ENCODE peak calls at places on chromosomes 7 and 10, in nine cellular contexts. One of them, this sample, is unnamed.

GRCh38 chr10:71635867-71636266 is 83.7 kb downstream of the C10orf105 start:
- DNase-seq in hepatocyte: no peak
- DNase-seq in body of pancreas: no peak
- DNase-seq in heart left ventricle: no peak
- DNase-seq in fibroblast of the aortic adventitia: no peak
- DNase-seq in gastrocnemius medialis: no peak
- DNase-seq in prostate gland: no peak
- DNase-seq in cardiac fibroblast: no peak
- DNase-seq in neural progenitor cell: no peak
- DNase-seq in this sample: no peak

GRCh38 chr7:51256244-51256781 is 60.3 kb downstream of the COBL start:
- DNase-seq in heart left ventricle: no peak
- DNase-seq in body of pancreas: no peak
- DNase-seq in cardiac fibroblast: no peak
- DNase-seq in gastrocnemius medialis: no peak
- DNase-seq in hepatocyte: no peak
- DNase-seq in prostate gland: no peak
- DNase-seq in fibroblast of the aortic adventitia: no peak
- DNase-seq in neural progenitor cell: peak; percentile 54
- DNase-seq in this sample: no peak

GRCh38 chr10:44372181-44372580 is 12.7 kb downstream of the CXCL12 start:
- DNase-seq in heart left ventricle: no peak
- DNase-seq in prostate gland: no peak
- DNase-seq in neural progenitor cell: no peak
- DNase-seq in gastrocnemius medialis: no peak
- DNase-seq in cardiac fibroblast: no peak
- DNase-seq in hepatocyte: no peak
- DNase-seq in fibroblast of the aortic adventitia: no peak
- DNase-seq in body of pancreas: no peak
- DNase-seq in this sample: no peak

GRCh38 chr7:33692956-33693355 is 212.4 kb upstream of the BMPER start:
- DNase-seq in hepatocyte: no peak
- DNase-seq in neural progenitor cell: no peak
- DNase-seq in prostate gland: no peak
- DNase-seq in heart left ventricle: no peak
- DNase-seq in fibroblast of the aortic adventitia: peak; percentile 75
- DNase-seq in cardiac fibroblast: peak; percentile 75
- DNase-seq in body of pancreas: no peak
- DNase-seq in gastrocnemius medialis: no peak
- DNase-seq in this sample: no peak

GRCh38 chr7:142833174-142834027 is 21.5 kb upstream of the EPHB6 start:
- DNase-seq in fibroblast of the aortic adventitia: no peak
- DNase-seq in cardiac fibroblast: no peak
- DNase-seq in prostate gland: no peak
- DNase-seq in hepatocyte: peak; percentile 30
- DNase-seq in body of pancreas: no peak
- DNase-seq in neural progenitor cell: no peak
- DNase-seq in heart left ventricle: no peak
- DNase-seq in gastrocnemius medialis: no peak
- DNase-seq in this sample: no peak

GRCh38 chr10:101467286-101467770 is 113.4 kb downstream of the BTRC start:
- DNase-seq in body of pancreas: peak; percentile 68
- DNase-seq in fibroblast of the aortic adventitia: peak; percentile 80
- DNase-seq in heart left ventricle: peak; percentile 27
- DNase-seq in gastrocnemius medialis: peak; percentile 18
- DNase-seq in prostate gland: peak; percentile 46
- DNase-seq in cardiac fibroblast: peak; percentile 84
- DNase-seq in hepatocyte: peak; percentile 79
- DNase-seq in neural progenitor cell: peak; percentile 89
- DNase-seq in this sample: no peak

GRCh38 chr10:73576178-73576889 is 14.8 kb downstream of the USP54 start:
- DNase-seq in heart left ventricle: peak; percentile 36
- DNase-seq in gastrocnemius medialis: peak; percentile 59
- DNase-seq in fibroblast of the aortic adventitia: peak; percentile 96
- DNase-seq in neural progenitor cell: no peak
- DNase-seq in prostate gland: peak; percentile 76
- DNase-seq in hepatocyte: peak; percentile 43
- DNase-seq in cardiac fibroblast: peak; percentile 91
- DNase-seq in body of pancreas: peak; percentile 88
- DNase-seq in this sample: no peak

GRCh38 chr10:78985973-78986372 is 82.8 kb upstream of the ZMIZ1 start:
- DNase-seq in hepatocyte: no peak
- DNase-seq in body of pancreas: no peak
- DNase-seq in fibroblast of the aortic adventitia: no peak
- DNase-seq in neural progenitor cell: no peak
- DNase-seq in gastrocnemius medialis: no peak
- DNase-seq in prostate gland: no peak
- DNase-seq in heart left ventricle: no peak
- DNase-seq in cardiac fibroblast: no peak
- DNase-seq in this sample: no peak

GRCh38 chr10:58322835-58323209 is 12.0 kb upstream of the UBE2D1 start:
- DNase-seq in gastrocnemius medialis: no peak
- DNase-seq in neural progenitor cell: no peak
- DNase-seq in heart left ventricle: no peak
- DNase-seq in hepatocyte: no peak
- DNase-seq in fibroblast of the aortic adventitia: no peak
- DNase-seq in cardiac fibroblast: no peak
- DNase-seq in prostate gland: no peak
- DNase-seq in body of pancreas: no peak
- DNase-seq in this sample: no peak

GRCh38 chr10:43239756-43240155 is 27.1 kb downstream of the RASGEF1A start:
- DNase-seq in body of pancreas: no peak
- DNase-seq in heart left ventricle: no peak
- DNase-seq in cardiac fibroblast: no peak
- DNase-seq in gastrocnemius medialis: no peak
- DNase-seq in neural progenitor cell: no peak
- DNase-seq in prostate gland: no peak
- DNase-seq in hepatocyte: no peak
- DNase-seq in fibroblast of the aortic adventitia: no peak
- DNase-seq in this sample: no peak

GRCh38 chr10:22712959-22713852 is 1.2 kb downstream of the PIP4K2A start:
- DNase-seq in heart left ventricle: peak; percentile 32
- DNase-seq in neural progenitor cell: peak; percentile 56
- DNase-seq in fibroblast of the aortic adventitia: no peak
- DNase-seq in prostate gland: no peak
- DNase-seq in gastrocnemius medialis: no peak
- DNase-seq in hepatocyte: peak; percentile 22
- DNase-seq in body of pancreas: peak; percentile 16
- DNase-seq in cardiac fibroblast: peak; percentile 41
- DNase-seq in this sample: no peak

GRCh38 chr10:63627881-63628296 is 106.7 kb downstream of the REEP3 start:
- DNase-seq in fibroblast of the aortic adventitia: no peak
- DNase-seq in body of pancreas: no peak
- DNase-seq in heart left ventricle: no peak
- DNase-seq in prostate gland: no peak
- DNase-seq in gastrocnemius medialis: no peak
- DNase-seq in cardiac fibroblast: no peak
- DNase-seq in neural progenitor cell: no peak
- DNase-seq in hepatocyte: no peak
- DNase-seq in this sample: no peak

GRCh38 chr10:62238880-62239279 is 29.8 kb downstream of the RTKN2 start:
- DNase-seq in heart left ventricle: no peak
- DNase-seq in prostate gland: no peak
- DNase-seq in gastrocnemius medialis: no peak
- DNase-seq in cardiac fibroblast: no peak
- DNase-seq in body of pancreas: no peak
- DNase-seq in fibroblast of the aortic adventitia: no peak
- DNase-seq in hepatocyte: no peak
- DNase-seq in neural progenitor cell: no peak
- DNase-seq in this sample: no peak

GRCh38 chr7:69608878-69609277 is 10.6 kb downstream of the AUTS2 start:
- DNase-seq in cardiac fibroblast: no peak
- DNase-seq in gastrocnemius medialis: no peak
- DNase-seq in neural progenitor cell: peak; percentile 48
- DNase-seq in fibroblast of the aortic adventitia: no peak
- DNase-seq in hepatocyte: no peak
- DNase-seq in body of pancreas: no peak
- DNase-seq in heart left ventricle: no peak
- DNase-seq in prostate gland: no peak
- DNase-seq in this sample: no peak

GRCh38 chr10:127153166-127153565 is 43.2 kb downstream of the INSYN2A start:
- DNase-seq in fibroblast of the aortic adventitia: no peak
- DNase-seq in body of pancreas: no peak
- DNase-seq in heart left ventricle: no peak
- DNase-seq in cardiac fibroblast: no peak
- DNase-seq in gastrocnemius medialis: no peak
- DNase-seq in hepatocyte: no peak
- DNase-seq in neural progenitor cell: no peak
- DNase-seq in prostate gland: no peak
- DNase-seq in this sample: no peak

GRCh38 chr7:97580205-97580604 is 151.7 kb upstream of the TAC1 start:
- DNase-seq in gastrocnemius medialis: no peak
- DNase-seq in hepatocyte: no peak
- DNase-seq in prostate gland: no peak
- DNase-seq in cardiac fibroblast: no peak
- DNase-seq in body of pancreas: no peak
- DNase-seq in neural progenitor cell: peak; percentile 37
- DNase-seq in fibroblast of the aortic adventitia: no peak
- DNase-seq in heart left ventricle: no peak
- DNase-seq in this sample: no peak

DNA sequence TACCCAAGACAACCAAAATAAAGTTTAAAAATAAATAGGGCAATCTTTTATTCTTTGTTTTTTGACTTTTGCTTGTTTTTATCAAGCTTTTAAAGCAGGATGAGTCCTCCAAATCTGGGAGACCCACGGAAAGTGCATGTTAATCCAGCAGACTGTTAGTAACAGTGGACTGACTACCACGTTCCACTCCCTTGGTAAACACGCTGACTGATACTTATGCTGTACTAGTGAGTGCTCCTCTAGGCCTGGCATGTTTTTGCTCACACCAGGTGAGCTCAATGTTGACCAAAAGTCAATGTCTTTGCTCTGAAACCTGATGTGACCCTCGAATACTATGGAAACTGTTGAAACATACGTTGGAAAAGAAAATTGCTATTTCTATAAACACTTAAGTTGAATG is 88.4 kb downstream of the KIAA1549 start:
- DNase-seq in heart left ventricle: no peak
- DNase-seq in fibroblast of the aortic adventitia: no peak
- DNase-seq in body of pancreas: no peak
- DNase-seq in gastrocnemius medialis: no peak
- DNase-seq in hepatocyte: no peak
- DNase-seq in prostate gland: no peak
- DNase-seq in cardiac fibroblast: no peak
- DNase-seq in neural progenitor cell: no peak
- DNase-seq in this sample: no peak
- TF ChIP-seq CTCF in heart left ventricle: no peak
- TF ChIP-seq CTCF in fibroblast of the aortic adventitia: no peak
- TF ChIP-seq CTCF in body of pancreas: no peak
- TF ChIP-seq CTCF in gastrocnemius medialis: no peak
- TF ChIP-seq CTCF in hepatocyte: no peak
- TF ChIP-seq CTCF in prostate gland: no peak
- TF ChIP-seq CTCF in cardiac fibroblast: no peak
- TF ChIP-seq CTCF in neural progenitor cell: no peak
- TF ChIP-seq CTCF in this sample: no peak

GRCh38 chr7:130733866-130734524 is at the start of gene KLF14:
- DNase-seq in prostate gland: no peak
- DNase-seq in hepatocyte: peak; percentile 35
- DNase-seq in fibroblast of the aortic adventitia: no peak
- DNase-seq in cardiac fibroblast: no peak
- DNase-seq in neural progenitor cell: peak; percentile 75
- DNase-seq in gastrocnemius medialis: peak; percentile 29
- DNase-seq in heart left ventricle: no peak
- DNase-seq in body of pancreas: peak; percentile 60
- DNase-seq in this sample: no peak

GRCh38 chr7:130734525-130735272 is 692 bp upstream of the KLF14 start:
- DNase-seq in body of pancreas: no peak
- DNase-seq in heart left ventricle: no peak
- DNase-seq in gastrocnemius medialis: no peak
- DNase-seq in cardiac fibroblast: no peak
- DNase-seq in hepatocyte: no peak
- DNase-seq in fibroblast of the aortic adventitia: peak; percentile 16
- DNase-seq in neural progenitor cell: no peak
- DNase-seq in prostate gland: no peak
- DNase-seq in this sample: no peak

GRCh38 chr7:130732980-130733865 is 784 bp downstream of the KLF14 start:
- DNase-seq in neural progenitor cell: peak; percentile 70
- DNase-seq in hepatocyte: peak; percentile 68
- DNase-seq in fibroblast of the aortic adventitia: no peak
- DNase-seq in prostate gland: peak; percentile 15
- DNase-seq in gastrocnemius medialis: peak; percentile 17
- DNase-seq in heart left ventricle: no peak
- DNase-seq in body of pancreas: peak; percentile 46
- DNase-seq in cardiac fibroblast: no peak
- DNase-seq in this sample: no peak

GRCh38 chr7:130736298-130736900 is 2.4 kb upstream of the KLF14 start:
- DNase-seq in body of pancreas: no peak
- DNase-seq in fibroblast of the aortic adventitia: no peak
- DNase-seq in neural progenitor cell: no peak
- DNase-seq in heart left ventricle: no peak
- DNase-seq in gastrocnemius medialis: no peak
- DNase-seq in prostate gland: no peak
- DNase-seq in cardiac fibroblast: no peak
- DNase-seq in hepatocyte: no peak
- DNase-seq in this sample: no peak

DNA sequence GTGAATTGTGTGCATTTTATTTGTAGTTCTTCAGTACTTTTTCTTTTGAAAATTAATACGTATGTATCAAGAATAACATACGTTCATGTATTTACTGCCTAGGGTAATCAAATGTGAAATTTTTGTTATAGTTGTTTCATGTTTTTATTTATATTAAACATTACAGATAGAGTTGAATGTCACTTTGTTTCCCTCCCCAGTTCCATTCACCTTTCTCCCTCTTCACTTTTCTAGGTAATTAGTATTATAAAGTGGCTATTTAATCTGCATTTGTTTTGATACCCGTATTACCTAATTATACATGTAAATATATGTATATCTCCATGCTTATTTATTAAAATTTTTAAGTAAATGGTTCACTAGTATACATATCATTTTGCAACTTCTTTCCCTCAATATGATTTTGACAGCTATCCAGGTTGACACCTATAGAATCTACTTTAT is 1.3 kb upstream of the KLF14 start:
- DNase-seq in neural progenitor cell: no peak
- DNase-seq in gastrocnemius medialis: no peak
- DNase-seq in body of pancreas: no peak
- DNase-seq in hepatocyte: no peak
- DNase-seq in prostate gland: no peak
- DNase-seq in fibroblast of the aortic adventitia: no peak
- DNase-seq in cardiac fibroblast: no peak
- DNase-seq in heart left ventricle: no peak
- DNase-seq in this sample: no peak
- TF ChIP-seq CTCF in neural progenitor cell: no peak
- TF ChIP-seq CTCF in gastrocnemius medialis: no peak
- TF ChIP-seq CTCF in body of pancreas: no peak
- TF ChIP-seq CTCF in hepatocyte: no peak
- TF ChIP-seq CTCF in prostate gland: no peak
- TF ChIP-seq CTCF in fibroblast of the aortic adventitia: no peak
- TF ChIP-seq CTCF in cardiac fibroblast: no peak
- TF ChIP-seq CTCF in heart left ventricle: no peak
- TF ChIP-seq CTCF in this sample: no peak

GRCh38 chr7:101171442-101171837 is 6.1 kb upstream of the VGF start:
- DNase-seq in gastrocnemius medialis: no peak
- DNase-seq in fibroblast of the aortic adventitia: no peak
- DNase-seq in hepatocyte: no peak
- DNase-seq in body of pancreas: no peak
- DNase-seq in heart left ventricle: no peak
- DNase-seq in cardiac fibroblast: no peak
- DNase-seq in prostate gland: no peak
- DNase-seq in neural progenitor cell: peak; percentile 40
- DNase-seq in this sample: no peak
- TF ChIP-seq CTCF in gastrocnemius medialis: no peak
- TF ChIP-seq CTCF in fibroblast of the aortic adventitia: peak; percentile 43
- TF ChIP-seq CTCF in hepatocyte: no peak
- TF ChIP-seq CTCF in body of pancreas: no peak
- TF ChIP-seq CTCF in heart left ventricle: no peak
- TF ChIP-seq CTCF in cardiac fibroblast: peak; percentile 19
- TF ChIP-seq CTCF in prostate gland: no peak
- TF ChIP-seq CTCF in neural progenitor cell: peak; percentile 12
- TF ChIP-seq CTCF in this sample: no peak

GRCh38 chr7:104160375-104160774 is 47.4 kb downstream of the ORC5 start:
- DNase-seq in hepatocyte: peak; percentile 17
- DNase-seq in cardiac fibroblast: peak; percentile 47
- DNase-seq in neural progenitor cell: no peak
- DNase-seq in prostate gland: no peak
- DNase-seq in body of pancreas: no peak
- DNase-seq in fibroblast of the aortic adventitia: peak; percentile 60
- DNase-seq in gastrocnemius medialis: no peak
- DNase-seq in heart left ventricle: no peak
- DNase-seq in this sample: no peak
- TF ChIP-seq CTCF in hepatocyte: peak; percentile 66
- TF ChIP-seq CTCF in cardiac fibroblast: peak; percentile 23
- TF ChIP-seq CTCF in neural progenitor cell: peak; percentile 53
- TF ChIP-seq CTCF in prostate gland: no peak
- TF ChIP-seq CTCF in body of pancreas: peak; percentile 45
- TF ChIP-seq CTCF in fibroblast of the aortic adventitia: peak; percentile 37
- TF ChIP-seq CTCF in gastrocnemius medialis: no peak
- TF ChIP-seq CTCF in heart left ventricle: peak; percentile 50
- TF ChIP-seq CTCF in this sample: no peak

This sample was measured in omental fat pad.